ENCODE peak calls at places on chromosome 6, in nine cellular contexts. G is HCT116; Y is colonic mucosa; F is left ventricle myocardium inferior; O is psoas muscle; W is ascending aorta; C is CD8-positive, alpha-beta memory T cell; U is mammary epithelial cell; N is astrocyte. S is an unnamed sample.

GRCh38 chr6:168501561-168501960 is 60.6 kb downstream of the SMOC2 start:
- DNase-seq in Y (no peak), W (no peak), N (no peak), U (no peak), O (no peak), C (no peak), G (no peak), F (no peak), S (no peak)

GRCh38 chr6:104940881-104941693 is 15.8 kb upstream of the LIN28B start:
- DNase-seq in G (no peak), Y (peak; percentile 29), F (no peak), O (peak; percentile 63), W (no peak), N (peak; percentile 10), C (no peak), U (peak; percentile 7), S (no peak)

GRCh38 chr6:501891-502601 is 110.5 kb downstream of the IRF4 start:
- DNase-seq in G (no peak), O (no peak), N (no peak), W (no peak), C (peak; percentile 69), U (no peak), Y (no peak), F (no peak), S (peak; percentile 41)

GRCh38 chr6:155171747-155172191 is 92.0 kb upstream of the CLDN20 start:
- DNase-seq in W (no peak), U (no peak), G (no peak), C (no peak), Y (no peak), N (peak; percentile 85), O (no peak), F (no peak), S (no peak)

GRCh38 chr6:21026576-21027273 is 492.5 kb downstream of the CDKAL1 start:
- DNase-seq in O (no peak), N (peak; percentile 89), C (no peak), F (no peak), Y (no peak), G (no peak), U (peak; percentile 66), W (no peak), S (no peak)

GRCh38 chr6:3176562-3177355 is 19.4 kb upstream of the TUBB2A start:
- DNase-seq in W (no peak), N (peak; percentile 94), C (peak; percentile 52), Y (no peak), G (peak; percentile 56), O (no peak), F (no peak), U (peak; percentile 84), S (no peak)

GRCh38 chr6:70414813-70415212 is 1.5 kb downstream of the FAM135A start:
- DNase-seq in N (no peak), Y (no peak), O (no peak), F (no peak), G (no peak), W (no peak), U (no peak), C (no peak), S (no peak)

GRCh38 chr6:131754088-131754487 is 43.3 kb upstream of the CTAGE9 start:
- DNase-seq in F (no peak), Y (no peak), N (peak; percentile 74), G (no peak), C (no peak), O (no peak), U (no peak), W (no peak), S (no peak)

GRCh38 chr6:162217811-162218450 is 509.6 kb downstream of the PRKN start:
- DNase-seq in U (no peak), O (no peak), G (no peak), N (no peak), W (no peak), F (no peak), Y (no peak), C (no peak), S (no peak)

DNA sequence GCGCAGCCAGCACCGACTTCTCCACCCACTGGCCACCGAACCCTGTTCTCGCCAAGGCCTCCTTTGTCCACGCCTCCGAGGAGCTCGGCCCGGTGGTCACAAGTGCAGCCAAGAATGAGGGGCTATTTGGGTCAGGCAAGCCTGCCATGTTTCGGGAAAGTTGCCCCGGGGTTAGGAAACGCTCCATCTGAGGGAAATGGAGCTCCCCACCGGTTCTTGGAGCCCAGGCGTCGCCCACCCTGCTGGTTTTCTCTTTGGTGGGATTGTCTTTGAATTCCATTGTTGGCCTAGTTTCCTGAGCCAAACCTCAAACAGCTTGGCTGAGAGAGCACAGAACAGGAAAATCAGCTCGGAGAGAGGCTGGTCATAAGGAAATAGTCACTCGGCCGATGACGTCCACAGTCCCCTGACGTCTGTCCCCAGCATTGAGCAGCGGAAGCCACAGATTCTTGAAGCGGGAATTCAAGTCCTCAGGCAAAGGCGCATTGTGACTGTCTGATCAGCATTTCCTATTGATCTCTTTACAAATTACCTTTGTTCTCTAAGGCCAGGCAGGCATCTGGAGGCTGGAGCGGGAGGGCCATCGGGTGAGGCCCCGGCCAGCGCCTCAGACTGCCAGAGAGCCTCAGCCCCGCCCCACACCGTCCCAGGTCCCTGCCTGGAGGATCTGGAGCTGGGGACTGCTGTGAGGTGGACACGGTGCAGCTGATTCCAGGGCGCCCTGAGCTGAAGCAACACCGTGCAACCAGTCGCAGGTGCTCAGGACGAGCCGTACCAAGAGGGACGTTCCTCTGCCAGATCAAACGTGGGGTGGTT is 138.6 kb downstream of the DLL1 start:
- DNase-seq in W (peak; percentile 36), U (no peak), F (peak; percentile 61), C (no peak), N (peak; percentile 17), Y (peak; percentile 51), O (peak; percentile 61), G (no peak), S (no peak)
- H3K9me3 ChIP-seq in W (no peaks in the 10 kb centered on the region), U (no peaks in the 10 kb centered on the region), F (no peaks in the 10 kb centered on the region), C (no peaks in the 10 kb centered on the region), N (no peaks in the 10 kb centered on the region), Y (no peaks in the 10 kb centered on the region), O (no peaks in the 10 kb centered on the region), G (no peaks in the 10 kb centered on the region), S (no peaks in the 10 kb centered on the region)

DNA sequence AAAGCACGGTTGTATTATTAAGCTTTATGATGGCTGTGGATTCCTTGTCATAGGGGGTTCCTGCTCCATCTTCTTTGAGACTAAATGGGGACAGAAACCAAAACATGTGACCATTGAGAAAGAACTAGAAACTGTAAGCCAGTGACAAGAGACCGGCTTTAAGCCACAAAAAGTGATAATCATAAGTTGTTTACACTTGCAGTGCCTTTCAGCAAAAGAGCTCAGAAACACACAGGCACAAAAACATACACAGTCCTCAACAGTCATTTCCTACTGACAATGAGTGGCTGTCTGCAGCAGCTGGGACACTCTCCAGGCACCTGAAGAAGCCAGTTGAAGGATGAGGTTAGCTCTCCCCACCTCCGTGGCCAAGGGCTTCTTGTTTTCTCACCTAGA is 20.0 kb upstream of the UBE2J1 start:
- DNase-seq in N (no peak), F (no peak), Y (no peak), O (no peak), U (no peak), G (no peak), C (no peak), W (no peak), S (no peak)
- H3K4me1 ChIP-seq in N (no peaks in the 10 kb centered on the region), F (peaks cover 36% of the 10 kb centered on the region), Y (no peaks in the 10 kb centered on the region), O (peaks cover 24% of the 10 kb centered on the region), U (no peaks in the 10 kb centered on the region), G (peaks cover 9% of the 10 kb centered on the region), C (peaks cover 19% of the 10 kb centered on the region), W (no peaks in the 10 kb centered on the region), S (peaks cover 21% of the 10 kb centered on the region)

DNA sequence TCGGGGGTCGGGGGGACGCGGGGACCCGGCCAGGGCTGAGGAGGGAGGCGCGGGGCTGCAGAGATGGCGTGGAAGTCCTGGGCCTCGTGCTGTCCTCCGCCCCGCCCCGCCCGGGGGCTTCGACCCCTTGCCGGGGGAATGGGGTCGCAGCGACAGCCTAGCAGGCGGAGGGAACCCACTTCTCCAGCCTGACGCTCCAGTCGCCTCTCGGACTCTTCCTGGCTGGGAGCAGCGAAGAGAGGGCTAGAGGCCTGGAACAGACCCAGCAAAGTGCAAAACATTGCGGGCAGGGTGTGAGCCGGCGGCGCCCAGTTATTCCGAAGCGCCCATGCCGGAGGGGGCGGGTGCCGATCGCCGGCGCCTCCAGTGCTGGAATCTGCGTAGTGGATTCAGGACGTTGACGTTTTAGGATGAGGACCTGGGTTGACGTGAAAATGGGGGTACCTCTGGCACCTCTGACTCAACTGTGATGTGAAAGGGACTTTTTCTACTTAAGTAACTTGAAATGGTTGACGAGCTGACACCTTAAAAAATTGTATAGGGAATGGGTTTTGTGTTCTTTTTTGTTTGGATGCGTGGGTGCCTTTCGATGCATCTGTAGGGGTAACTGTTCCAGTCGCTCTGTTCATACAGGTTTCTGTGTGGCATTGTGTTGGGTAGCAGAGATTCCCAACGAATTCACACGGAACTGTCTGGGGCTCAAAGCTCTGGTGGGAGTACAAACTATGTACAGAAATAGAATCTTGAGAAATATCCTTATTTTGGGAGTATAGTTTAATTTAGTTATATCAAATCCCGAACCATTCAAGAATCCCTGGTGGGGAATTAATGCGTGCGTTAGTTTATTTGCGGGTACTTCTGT is 1.4 kb downstream of the SLC35F1 start:
- DNase-seq in Y (no peak), U (no peak), O (no peak), N (no peak), F (no peak), W (no peak), C (no peak), G (no peak), S (no peak)
- H3K4me3 ChIP-seq in Y (peak overlapping the region; percentile 44), U (no peak overlapping the region), O (peak overlapping the region; percentile 73), N (peak overlapping the region; percentile 55), F (peak overlapping the region; percentile 75), W (peak overlapping the region; percentile 67), C (no peak overlapping the region), G (no peak overlapping the region), S (no peak overlapping the region)

GRCh38 chr6:4861564-4861963 is 85.4 kb downstream of the CDYL start:
- DNase-seq in U (no peak), G (no peak), Y (no peak), W (no peak), C (no peak), O (no peak), F (no peak), N (no peak), S (no peak)

GRCh38 chr6:4860387-4860786 is 84.2 kb downstream of the CDYL start:
- DNase-seq in G (no peak), F (no peak), U (no peak), O (no peak), N (no peak), W (no peak), C (no peak), Y (no peak), S (no peak)

DNA sequence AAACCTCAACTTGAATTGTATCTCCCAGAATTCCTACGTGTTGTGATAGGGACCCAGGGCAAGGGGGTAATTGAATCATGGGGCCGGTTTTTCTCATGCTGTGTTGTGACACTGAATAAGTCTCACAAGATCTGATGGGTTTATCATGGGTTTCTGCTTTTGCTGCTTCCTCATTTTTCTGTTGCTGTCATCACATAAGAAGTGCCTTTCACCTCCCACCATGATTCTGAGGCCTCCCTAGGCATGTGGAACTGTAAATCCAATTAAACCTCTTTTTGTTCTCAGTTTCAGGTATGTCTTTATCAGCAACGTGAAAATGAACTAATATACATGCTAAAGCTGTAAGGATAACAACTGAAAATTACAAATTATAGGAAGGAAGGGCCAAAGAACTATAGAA is 88.3 kb downstream of the CDYL start:
- DNase-seq in C (no peak), W (no peak), F (no peak), N (no peak), G (no peak), O (no peak), U (no peak), Y (no peak), S (no peak)
- H3K9me3 ChIP-seq in C (peaks cover 8% of the 10 kb centered on the region), W (peaks cover 63% of the 10 kb centered on the region), F (peaks cover 62% of the 10 kb centered on the region), N (no peaks in the 10 kb centered on the region), G (no peaks in the 10 kb centered on the region), O (peaks cover 19% of the 10 kb centered on the region), U (no peaks in the 10 kb centered on the region), Y (no peaks in the 10 kb centered on the region), S (peaks cover 11% of the 10 kb centered on the region)